ENCODE peak calls at places on chromosomes 1 and 21, in nine cellular contexts. One of them, this sample, is unnamed.

GRCh38 chr1:200365897-200366426 is 43.9 kb downstream of the ZNF281 start:
- DNase-seq in suprapubic skin: no peak
- DNase-seq in stomach: no peak
- DNase-seq in breast epithelium: no peak
- DNase-seq in tibial artery: no peak
- DNase-seq in heart right ventricle: no peak
- DNase-seq in adrenal gland: no peak
- DNase-seq in A549: peak
- DNase-seq in right atrium auricular region: no peak
- DNase-seq in this sample: no peak

GRCh38 chr1:85611390-85611789 is 30.8 kb downstream of the CCN1 start:
- DNase-seq in suprapubic skin: no peak
- DNase-seq in stomach: no peak
- DNase-seq in breast epithelium: no peak
- DNase-seq in tibial artery: no peak
- DNase-seq in heart right ventricle: no peak
- DNase-seq in adrenal gland: no peak
- DNase-seq in A549: no peak
- DNase-seq in right atrium auricular region: no peak
- DNase-seq in this sample: no peak

GRCh38 chr1:33060579-33061083 is 20.3 kb upstream of the AZIN2 start:
- DNase-seq in suprapubic skin: no peak
- DNase-seq in stomach: no peak
- DNase-seq in breast epithelium: peak
- DNase-seq in tibial artery: peak
- DNase-seq in heart right ventricle: peak
- DNase-seq in adrenal gland: no peak
- DNase-seq in A549: peak
- DNase-seq in right atrium auricular region: peak
- DNase-seq in this sample: no peak

GRCh38 chr21:34836103-34836932 is 167.5 kb downstream of the CLIC6 start:
- DNase-seq in suprapubic skin: peak
- DNase-seq in stomach: peak
- DNase-seq in breast epithelium: peak
- DNase-seq in tibial artery: peak
- DNase-seq in heart right ventricle: no peak
- DNase-seq in adrenal gland: peak
- DNase-seq in A549: peak
- DNase-seq in right atrium auricular region: peak
- DNase-seq in this sample: peak

GRCh38 chr21:36423772-36424433 is 38.7 kb downstream of the CHAF1B start:
- DNase-seq in suprapubic skin: no peak
- DNase-seq in stomach: no peak
- DNase-seq in breast epithelium: no peak
- DNase-seq in tibial artery: no peak
- DNase-seq in heart right ventricle: no peak
- DNase-seq in adrenal gland: no peak
- DNase-seq in A549: no peak
- DNase-seq in right atrium auricular region: no peak
- DNase-seq in this sample: no peak

GRCh38 chr1:246961939-246962373 is 30.2 kb upstream of the AHCTF1 start:
- DNase-seq in suprapubic skin: no peak
- DNase-seq in stomach: peak
- DNase-seq in breast epithelium: no peak
- DNase-seq in tibial artery: peak
- DNase-seq in heart right ventricle: no peak
- DNase-seq in adrenal gland: peak
- DNase-seq in A549: no peak
- DNase-seq in right atrium auricular region: peak
- DNase-seq in this sample: no peak

GRCh38 chr1:49630156-49630555 is 393.6 kb downstream of the AGBL4 start:
- DNase-seq in suprapubic skin: no peak
- DNase-seq in stomach: no peak
- DNase-seq in breast epithelium: no peak
- DNase-seq in tibial artery: no peak
- DNase-seq in heart right ventricle: no peak
- DNase-seq in adrenal gland: no peak
- DNase-seq in A549: no peak
- DNase-seq in right atrium auricular region: no peak
- DNase-seq in this sample: no peak

GRCh38 chr21:30014883-30015282 is 75.1 kb upstream of the GRIK1 start:
- DNase-seq in suprapubic skin: no peak
- DNase-seq in stomach: no peak
- DNase-seq in breast epithelium: no peak
- DNase-seq in tibial artery: no peak
- DNase-seq in heart right ventricle: no peak
- DNase-seq in adrenal gland: no peak
- DNase-seq in A549: no peak
- DNase-seq in right atrium auricular region: no peak
- DNase-seq in this sample: no peak

GRCh38 chr1:4309676-4310320 is 344.6 kb upstream of the AJAP1 start:
- DNase-seq in suprapubic skin: no peak
- DNase-seq in stomach: no peak
- DNase-seq in breast epithelium: no peak
- DNase-seq in tibial artery: no peak
- DNase-seq in heart right ventricle: no peak
- DNase-seq in adrenal gland: no peak
- DNase-seq in A549: no peak
- DNase-seq in right atrium auricular region: no peak
- DNase-seq in this sample: no peak

GRCh38 chr1:229440821-229441537 is 7.1 kb upstream of the ACTA1 start:
- DNase-seq in suprapubic skin: no peak
- DNase-seq in stomach: no peak
- DNase-seq in breast epithelium: no peak
- DNase-seq in tibial artery: no peak
- DNase-seq in heart right ventricle: no peak
- DNase-seq in adrenal gland: no peak
- DNase-seq in A549: peak
- DNase-seq in right atrium auricular region: no peak
- DNase-seq in this sample: no peak

GRCh38 chr1:61442456-61443013 is 282.4 kb downstream of the TM2D1 start:
- DNase-seq in suprapubic skin: no peak
- DNase-seq in stomach: no peak
- DNase-seq in breast epithelium: no peak
- DNase-seq in tibial artery: no peak
- DNase-seq in heart right ventricle: no peak
- DNase-seq in adrenal gland: peak
- DNase-seq in A549: no peak
- DNase-seq in right atrium auricular region: no peak
- DNase-seq in this sample: no peak

GRCh38 chr1:89546082-89546889 is 21.7 kb downstream of the LRRC8B start:
- DNase-seq in suprapubic skin: no peak
- DNase-seq in stomach: no peak
- DNase-seq in breast epithelium: no peak
- DNase-seq in tibial artery: no peak
- DNase-seq in heart right ventricle: no peak
- DNase-seq in adrenal gland: peak
- DNase-seq in A549: no peak
- DNase-seq in right atrium auricular region: no peak
- DNase-seq in this sample: no peak

GRCh38 chr1:8427986-8428385 is 110.1 kb downstream of the SLC45A1 start:
- DNase-seq in suprapubic skin: no peak
- DNase-seq in stomach: no peak
- DNase-seq in breast epithelium: no peak
- DNase-seq in tibial artery: peak
- DNase-seq in heart right ventricle: no peak
- DNase-seq in adrenal gland: no peak
- DNase-seq in A549: no peak
- DNase-seq in right atrium auricular region: no peak
- DNase-seq in this sample: no peak
- H3K4me3 ChIP-seq in suprapubic skin: no peak
- H3K4me3 ChIP-seq in stomach: no peak
- H3K4me3 ChIP-seq in breast epithelium: no peak
- H3K4me3 ChIP-seq in tibial artery: no peak
- H3K4me3 ChIP-seq in heart right ventricle: no peak
- H3K4me3 ChIP-seq in adrenal gland: no peak
- H3K4me3 ChIP-seq in A549: no peak
- H3K4me3 ChIP-seq in right atrium auricular region: no peak
- H3K4me3 ChIP-seq in this sample: no peak

GRCh38 chr21:45249626-45250025 is 38.1 kb downstream of the POFUT2 start:
- DNase-seq in suprapubic skin: no peak
- DNase-seq in stomach: no peak
- DNase-seq in breast epithelium: no peak
- DNase-seq in tibial artery: no peak
- DNase-seq in heart right ventricle: no peak
- DNase-seq in adrenal gland: no peak
- DNase-seq in A549: no peak
- DNase-seq in right atrium auricular region: no peak
- DNase-seq in this sample: no peak

GRCh38 chr21:45250914-45251634 is 36.6 kb downstream of the POFUT2 start:
- DNase-seq in suprapubic skin: no peak
- DNase-seq in stomach: no peak
- DNase-seq in breast epithelium: no peak
- DNase-seq in tibial artery: no peak
- DNase-seq in heart right ventricle: no peak
- DNase-seq in adrenal gland: no peak
- DNase-seq in A549: no peak
- DNase-seq in right atrium auricular region: no peak
- DNase-seq in this sample: no peak

GRCh38 chr21:45248301-45248892 is 39.3 kb downstream of the POFUT2 start:
- DNase-seq in suprapubic skin: no peak
- DNase-seq in stomach: no peak
- DNase-seq in breast epithelium: peak
- DNase-seq in tibial artery: no peak
- DNase-seq in heart right ventricle: no peak
- DNase-seq in adrenal gland: no peak
- DNase-seq in A549: no peak
- DNase-seq in right atrium auricular region: no peak
- DNase-seq in this sample: no peak

GRCh38 chr21:45250272-45250671 is 37.4 kb downstream of the POFUT2 start:
- DNase-seq in suprapubic skin: no peak
- DNase-seq in stomach: no peak
- DNase-seq in breast epithelium: no peak
- DNase-seq in tibial artery: no peak
- DNase-seq in heart right ventricle: no peak
- DNase-seq in adrenal gland: no peak
- DNase-seq in A549: no peak
- DNase-seq in right atrium auricular region: no peak
- DNase-seq in this sample: no peak

DNA sequence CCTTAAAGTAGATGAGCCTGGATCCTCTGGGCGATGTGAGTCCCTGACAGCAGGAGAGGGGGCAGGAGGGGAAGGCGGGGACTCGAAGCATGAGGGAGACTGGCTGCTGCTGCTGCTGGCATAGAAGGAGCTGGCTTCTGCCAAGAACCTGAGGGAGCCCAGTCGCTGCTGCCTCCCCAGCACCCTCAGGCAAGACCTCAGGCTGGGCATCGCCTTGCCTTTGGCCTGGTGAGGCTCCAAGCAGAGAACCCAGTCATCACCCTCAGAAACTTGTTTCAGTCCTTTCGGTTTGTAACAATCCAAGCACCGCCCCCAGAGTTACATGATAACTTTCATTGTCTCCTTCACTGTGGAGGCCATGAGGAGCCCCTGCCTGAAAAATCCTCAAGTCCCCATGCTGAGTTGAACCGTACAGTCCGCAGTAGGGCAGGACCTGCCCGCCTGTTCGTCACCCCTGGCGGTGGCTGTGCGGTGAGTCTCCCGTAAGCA is 38.8 kb downstream of the POFUT2 start:
- DNase-seq in suprapubic skin: peak
- DNase-seq in stomach: no peak
- DNase-seq in breast epithelium: peak
- DNase-seq in tibial artery: no peak
- DNase-seq in heart right ventricle: no peak
- DNase-seq in adrenal gland: no peak
- DNase-seq in A549: no peak
- DNase-seq in right atrium auricular region: peak
- DNase-seq in this sample: no peak
- TF ChIP-seq CTCF in suprapubic skin: no peak
- TF ChIP-seq CTCF in stomach: no peak
- TF ChIP-seq CTCF in breast epithelium: no peak
- TF ChIP-seq CTCF in tibial artery: no peak
- TF ChIP-seq CTCF in heart right ventricle: no peak
- TF ChIP-seq CTCF in adrenal gland: no peak
- TF ChIP-seq CTCF in A549: no peak
- TF ChIP-seq CTCF in right atrium auricular region: no peak
- TF ChIP-seq CTCF in this sample: no peak

GRCh38 chr1:31802190-31803150 is 13.4 kb downstream of the SPOCD1 start:
- DNase-seq in suprapubic skin: no peak
- DNase-seq in stomach: no peak
- DNase-seq in breast epithelium: no peak
- DNase-seq in tibial artery: peak
- DNase-seq in heart right ventricle: no peak
- DNase-seq in adrenal gland: peak
- DNase-seq in A549: no peak
- DNase-seq in right atrium auricular region: peak
- DNase-seq in this sample: no peak
- H3K4me3 ChIP-seq in suprapubic skin: peak
- H3K4me3 ChIP-seq in stomach: peak
- H3K4me3 ChIP-seq in breast epithelium: peak
- H3K4me3 ChIP-seq in tibial artery: peak
- H3K4me3 ChIP-seq in heart right ventricle: no peak
- H3K4me3 ChIP-seq in adrenal gland: no peak
- H3K4me3 ChIP-seq in A549: no peak
- H3K4me3 ChIP-seq in right atrium auricular region: peak
- H3K4me3 ChIP-seq in this sample: no peak

DNA sequence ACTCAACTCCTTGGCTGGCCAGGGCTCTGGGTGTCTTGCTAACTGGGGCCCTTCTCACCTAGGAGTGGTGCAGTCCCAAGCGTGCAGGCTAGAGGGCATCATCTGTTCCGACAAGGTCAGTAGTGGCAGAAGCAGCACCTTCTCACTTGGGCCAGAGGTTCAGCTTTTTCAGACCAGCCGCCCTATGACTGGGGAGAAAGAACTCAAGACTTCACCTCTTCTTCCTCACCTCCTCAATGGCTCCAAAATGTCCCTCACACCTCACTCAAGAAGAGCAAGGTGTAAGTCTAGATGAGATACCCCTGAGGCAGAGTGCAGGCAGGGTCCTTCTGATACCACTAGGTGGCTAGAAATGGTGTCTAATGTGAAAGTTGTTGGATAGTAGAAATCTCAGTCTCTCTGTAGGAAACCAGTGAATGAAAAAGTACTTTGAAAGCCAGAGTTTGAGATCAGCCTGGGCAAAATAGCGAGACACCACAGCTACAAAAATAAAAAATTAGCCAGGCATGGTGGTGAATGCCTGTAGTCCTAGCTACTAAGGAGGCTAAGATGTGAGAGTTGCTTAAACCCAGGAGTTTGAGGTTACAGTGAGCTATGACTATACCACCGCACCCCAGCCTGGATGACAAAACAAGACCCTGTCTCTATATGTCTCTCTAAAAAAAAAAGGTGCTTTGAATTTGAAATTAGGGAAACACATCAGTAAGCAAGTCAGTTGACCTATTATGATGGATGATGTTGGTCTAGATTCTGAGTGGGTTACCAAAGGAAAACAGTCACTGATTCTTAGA is 8.6 kb upstream of the IL20 start:
- DNase-seq in suprapubic skin: no peak
- DNase-seq in stomach: no peak
- DNase-seq in breast epithelium: no peak
- DNase-seq in tibial artery: no peak
- DNase-seq in heart right ventricle: no peak
- DNase-seq in adrenal gland: no peak
- DNase-seq in A549: peak
- DNase-seq in right atrium auricular region: no peak
- DNase-seq in this sample: no peak
- TF ChIP-seq CTCF in suprapubic skin: no peak
- TF ChIP-seq CTCF in stomach: no peak
- TF ChIP-seq CTCF in breast epithelium: no peak
- TF ChIP-seq CTCF in tibial artery: no peak
- TF ChIP-seq CTCF in heart right ventricle: no peak
- TF ChIP-seq CTCF in adrenal gland: no peak
- TF ChIP-seq CTCF in A549: peak
- TF ChIP-seq CTCF in right atrium auricular region: no peak
- TF ChIP-seq CTCF in this sample: no peak